ENCODE peak calls at places on chromosomes 2 and 18, in five cellular contexts. W is tibial nerve; Q is CD4-positive, alpha-beta T cell; D is stomach; G is lung. C is an unnamed sample.

GRCh38 chr2:230492107-230492506 is 76.1 kb downstream of the SP100 start:
- DNase-seq in G (no peak), Q (no peak), D (no peak), W (no peak), C (no peak)

GRCh38 chr2:74857725-74858124 is 23.8 kb downstream of the HK2 start:
- DNase-seq in W (no peak), D (no peak), Q (no peak), G (no peak), C (no peak)

GRCh38 chr2:206480620-206481019 is 37.3 kb downstream of the ADAM23 start:
- DNase-seq in W (no peak), G (no peak), Q (no peak), D (no peak), C (no peak)

GRCh38 chr18:11994708-11995444 is 13.6 kb downstream of the IMPA2 start:
- DNase-seq in Q (no peak), D (peak; percentile 54), G (no peak), W (no peak), C (no peak)

GRCh38 chr18:75065251-75066000 is 143.5 kb downstream of the PTGR3 start:
- DNase-seq in Q (no peak), G (no peak), D (no peak), W (no peak), C (no peak)

GRCh38 chr2:54176577-54176976 is 61.2 kb downstream of the ACYP2 start:
- DNase-seq in G (peak; percentile 53), D (no peak), Q (no peak), W (peak; percentile 53), C (no peak)

GRCh38 chr18:63586431-63586830 is 712 bp upstream of the SERPINB13 start:
- DNase-seq in Q (no peak), W (no peak), G (no peak), D (no peak), C (no peak)

GRCh38 chr2:207341114-207341750 is 175.5 kb upstream of the KLF7 start:
- DNase-seq in D (no peak), Q (no peak), W (no peak), G (no peak), C (no peak)

GRCh38 chr2:233821196-233821595 is 33.1 kb downstream of the HJURP start:
- DNase-seq in W (no peak), G (no peak), D (no peak), Q (no peak), C (no peak)

GRCh38 chr2:48423376-48423775 is 106.6 kb upstream of the STON1 start:
- DNase-seq in W (no peak), D (no peak), Q (no peak), G (no peak), C (no peak)

GRCh38 chr2:24304621-24305020 is 55.7 kb downstream of the ITSN2 start:
- DNase-seq in G (no peak), Q (no peak), W (no peak), D (no peak), C (no peak)

GRCh38 chr2:41896186-41896846 is 151.5 kb upstream of the PKDCC start:
- DNase-seq in Q (no peak), G (no peak), W (no peak), D (no peak), C (no peak)

GRCh38 chr2:220753486-220753885 is 818.6 kb downstream of the EPHA4 start:
- DNase-seq in W (no peak), G (no peak), D (no peak), Q (no peak), C (no peak)

GRCh38 chr2:197919487-197919886 is 115.1 kb downstream of the PLCL1 start:
- DNase-seq in W (no peak), G (no peak), Q (no peak), D (no peak), C (no peak)

GRCh38 chr2:239160226-239161143 is 240.3 kb downstream of the HDAC4 start:
- DNase-seq in D (peak; percentile 20), Q (no peak), G (no peak), W (no peak), C (no peak)

GRCh38 chr18:1017227-1017626 is 112.6 kb downstream of the ADCYAP1 start:
- DNase-seq in G (no peak), D (no peak), Q (no peak), W (no peak), C (no peak)

GRCh38 chr2:220775856-220776467 is 796.1 kb downstream of the EPHA4 start:
- DNase-seq in D (no peak), W (no peak), G (no peak), Q (no peak), C (no peak)

GRCh38 chr2:215517391-215517790 is 81.5 kb upstream of the FN1 start:
- DNase-seq in Q (no peak), G (no peak), W (no peak), D (no peak), C (no peak)

GRCh38 chr18:23146861-23147469 is 11.7 kb downstream of the CABLES1 start:
- DNase-seq in G (no peak), D (no peak), Q (no peak), W (peak; percentile 30), C (no peak)

GRCh38 chr2:46311651-46312223 is 14.5 kb downstream of the EPAS1 start:
- DNase-seq in D (no peak), G (no peak), Q (no peak), W (no peak), C (no peak)

GRCh38 chr2:110105608-110106467 is 9.8 kb downstream of the MALL start:
- DNase-seq in D (no peak), G (no peak), Q (no peak), W (no peak), C (peak; percentile 96)

GRCh38 chr2:162062559-162062958 is 11.5 kb downstream of the DPP4 start:
- DNase-seq in D (no peak), W (no peak), Q (no peak), G (no peak), C (no peak)

GRCh38 chr2:238143239-238143951 is 4.9 kb downstream of the KLHL30 start:
- DNase-seq in D (no peak), Q (no peak), G (no peak), W (no peak), C (no peak)

GRCh38 chr2:191665286-191665685 is 12.7 kb upstream of the NABP1 start:
- DNase-seq in Q (no peak), D (no peak), W (no peak), G (no peak), C (no peak)

GRCh38 chr2:97742381-97742847 is 29.0 kb downstream of the ZAP70 start:
- DNase-seq in D (no peak), G (no peak), Q (peak; percentile 15), W (no peak), C (no peak)

GRCh38 chr2:197159681-197160211 is 150.8 kb downstream of the ANKRD44 start:
- DNase-seq in D (no peak), W (no peak), Q (no peak), G (no peak), C (no peak)

GRCh38 chr2:127007652-127008051 is 99.3 kb downstream of the BIN1 start:
- DNase-seq in G (no peak), D (no peak), W (no peak), Q (no peak), C (no peak)

GRCh38 chr2:27262379-27263286 is at the start of gene SLC30A3:
- DNase-seq in D (peak; percentile 72), G (peak; percentile 58), Q (peak; percentile 58), W (peak; percentile 10), C (no peak)

GRCh38 chr2:125330133-125330532 is 1305.0 kb downstream of the CNTNAP5 start:
- DNase-seq in Q (no peak), W (no peak), G (no peak), D (no peak), C (no peak)

GRCh38 chr2:73020657-73021370 is 50.7 kb downstream of the SFXN5 start:
- DNase-seq in G (no peak), W (no peak), Q (no peak), D (peak; percentile 50), C (no peak)

GRCh38 chr2:167489307-167489706 is 601.0 kb downstream of the XIRP2 start:
- DNase-seq in W (no peak), Q (no peak), D (no peak), G (no peak), C (no peak)

GRCh38 chr2:152406119-152406835 is 71.3 kb downstream of the FMNL2 start:
- DNase-seq in W (no peak), Q (no peak), G (no peak), D (no peak), C (no peak)
- H3K27ac ChIP-seq in W (peak overlapping the region; percentile 87), Q (no peak overlapping the region), G (no peak overlapping the region), D (peak overlapping the region; percentile 78), C (peak overlapping the region; percentile 41)

GRCh38 chr2:172448544-172449267 is 21.3 kb downstream of the ITGA6 start:
- DNase-seq in W (no peak), G (no peak), D (no peak), Q (no peak), C (peak; percentile 58)
- H3K27ac ChIP-seq in W (peak overlapping the region; percentile 74), G (no peak overlapping the region), D (peak overlapping the region; percentile 57), Q (no peak overlapping the region), C (peak overlapping the region; percentile 13)

DNA sequence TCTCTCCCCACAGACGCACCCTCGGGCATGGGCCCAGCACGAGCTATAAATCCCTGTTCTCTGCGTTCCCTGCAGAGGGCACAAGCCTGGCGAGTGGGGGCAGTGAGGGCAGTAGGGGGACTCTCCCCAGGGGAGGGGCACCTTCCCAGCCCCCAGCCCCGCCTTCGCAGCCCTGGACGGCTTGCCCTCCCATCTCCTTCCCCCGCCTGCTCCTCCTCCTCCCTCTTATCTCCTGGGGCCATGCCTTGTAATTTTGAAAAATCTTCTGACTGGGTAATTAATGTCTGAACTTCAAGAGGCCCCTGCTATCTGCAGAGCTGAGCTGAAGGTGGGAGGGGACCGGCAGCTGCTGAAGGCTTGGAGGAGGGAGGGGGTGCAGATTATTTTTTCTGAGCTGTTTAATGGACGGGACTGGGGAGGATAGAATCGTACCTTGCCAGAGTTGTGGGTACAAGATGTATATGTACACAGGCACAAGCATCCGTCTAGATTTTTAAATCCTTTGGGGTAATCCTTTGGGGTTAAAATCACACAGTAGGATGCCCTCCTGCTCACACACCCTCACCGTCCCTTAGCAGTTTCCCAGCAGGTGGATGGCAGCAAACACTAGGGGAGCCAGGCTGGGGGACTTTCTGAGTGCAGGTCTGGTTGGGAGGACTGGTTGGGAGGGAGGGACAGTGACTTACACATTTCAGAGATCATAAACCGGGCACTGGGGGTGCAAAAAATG is 121.9 kb downstream of the SMAD7 start:
- DNase-seq in W (no peak), G (no peak), Q (no peak), D (peak; percentile 14), C (peak; percentile 78)
- H3K27ac ChIP-seq in W (peak overlapping the region; percentile 50), G (peak overlapping the region; percentile 10), Q (no peak overlapping the region), D (peak overlapping the region; percentile 72), C (peak overlapping the region; percentile 80)

GRCh38 chr2:212284166-212284565 is 254.4 kb downstream of the ERBB4 start:
- DNase-seq in W (no peak), Q (no peak), G (no peak), D (no peak), C (no peak)

GRCh38 chr2:212288308-212288707 is 250.3 kb downstream of the ERBB4 start:
- DNase-seq in Q (no peak), W (no peak), G (no peak), D (no peak), C (no peak)

DNA sequence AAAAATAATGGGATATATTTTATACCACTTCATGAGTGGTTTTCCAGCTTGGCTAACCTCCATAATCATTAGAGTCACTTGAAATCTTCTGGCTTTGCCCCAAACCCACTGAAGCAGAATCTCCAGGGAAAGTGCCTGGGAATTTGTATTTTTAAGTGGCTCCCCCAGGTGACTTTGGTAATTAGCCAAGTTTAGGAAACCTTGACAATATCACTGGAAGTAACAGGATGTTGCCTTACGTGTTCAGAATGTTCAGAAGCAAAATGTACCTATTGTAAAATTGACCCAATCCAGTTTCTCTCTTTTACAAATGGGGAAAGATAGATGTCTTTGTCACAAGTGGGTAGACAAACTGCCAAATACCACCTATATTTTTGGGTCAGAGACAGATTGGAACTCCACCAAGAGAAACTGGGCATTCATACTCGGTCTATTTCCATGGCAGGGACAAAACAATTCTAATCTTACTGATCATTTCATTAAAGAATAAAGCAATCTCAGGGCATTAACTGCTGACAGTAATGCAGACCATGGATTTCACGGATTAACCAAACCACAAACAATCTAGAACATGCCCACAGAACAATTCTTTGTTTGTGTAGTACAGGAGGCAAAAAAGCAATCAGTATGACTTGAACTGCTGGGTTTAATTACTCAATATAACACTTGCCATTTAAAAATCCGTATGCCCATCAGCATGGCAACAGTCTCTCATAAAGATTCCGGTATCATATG is 255.8 kb downstream of the ERBB4 start:
- DNase-seq in W (no peak), D (no peak), G (no peak), Q (no peak), C (no peak)
- H3K27ac ChIP-seq in W (no peak overlapping the region), D (no peak overlapping the region), G (no peak overlapping the region), Q (no peak overlapping the region), C (no peak overlapping the region)